ENCODE peak calls at places on chromosomes 1 and 21, in four cellular contexts. H is GM23248, M is mesenchymal stem cell, J is MM.1S. U is an unnamed sample. For H3K36me3, the result is how much of the 10 kb centered on the place peaks cover.

GRCh38 chr1:158952416-158952815 is 21.1 kb downstream of the PYHIN1 start:
- DNase-seq in M (no peak), J (no peak), H (no peak), U (no peak)

GRCh38 chr1:25112400-25112799 is 119.9 kb downstream of the SYF2 start:
- DNase-seq in J (no peak), M (no peak), H (no peak), U (no peak)

GRCh38 chr1:34470406-34470805 is 284.4 kb upstream of the GJB5 start:
- DNase-seq in H (no peak), M (no peak), J (no peak), U (no peak)

GRCh38 chr1:29197590-29197924 is 15.9 kb upstream of the SRSF4 start:
- DNase-seq in J (peak), M (peak), H (peak), U (no peak)

GRCh38 chr1:248828845-248829244 is 3.1 kb upstream of the SH3BP5L start:
- DNase-seq in M (peak), J (no peak), H (peak), U (peak)

GRCh38 chr21:35216966-35217365 is 167.9 kb upstream of the RUNX1 start:
- DNase-seq in M (no peak), H (no peak), J (no peak), U (no peak)

GRCh38 chr1:5099558-5099957 is 445.1 kb downstream of the AJAP1 start:
- DNase-seq in M (no peak), H (no peak), J (no peak), U (no peak)

GRCh38 chr21:15659768-15660423 is 69.9 kb upstream of the USP25 start:
- DNase-seq in H (no peak), M (no peak), J (no peak), U (no peak)

GRCh38 chr1:104072915-104073371 is 323.2 kb downstream of the AMY1C start:
- DNase-seq in J (no peak), H (no peak), M (no peak), U (no peak)

GRCh38 chr1:32336963-32337675 is 1.1 kb upstream of the MARCKSL1 start:
- DNase-seq in J (peak), M (peak), H (peak), U (peak)

GRCh38 chr1:74819062-74819461 is 86.1 kb downstream of the TYW3 start:
- DNase-seq in J (no peak), M (peak), H (peak), U (peak)

GRCh38 chr1:86499987-86500593 is 31.4 kb downstream of the CLCA1 start:
- DNase-seq in M (peak), H (peak), J (peak), U (no peak)

GRCh38 chr1:46456411-46456963 is 33.1 kb upstream of the DMBX1 start:
- DNase-seq in J (no peak), H (peak), M (no peak), U (no peak)

GRCh38 chr21:38740131-38740530 is 65.6 kb upstream of the ETS2 start:
- DNase-seq in M (peak), J (no peak), H (no peak), U (no peak)

GRCh38 chr1:31105646-31106045 is 40.1 kb upstream of the PUM1 start:
- DNase-seq in M (peak), H (peak), J (no peak), U (no peak)

GRCh38 chr1:228527596-228527995 is 40.4 kb downstream of the RNF187 start:
- DNase-seq in J (no peak), H (no peak), M (no peak), U (no peak)

GRCh38 chr1:47623174-47623940 is 185.5 kb downstream of the FOXD2 start:
- DNase-seq in M (no peak), J (no peak), H (no peak), U (no peak)

GRCh38 chr1:4494558-4494957 is 159.9 kb upstream of the AJAP1 start:
- DNase-seq in H (no peak), J (no peak), M (no peak), U (no peak)

GRCh38 chr1:11569954-11570353 is 84.3 kb downstream of the FBXO2 start:
- DNase-seq in J (no peak), H (no peak), M (no peak), U (no peak)

GRCh38 chr21:34986561-34987533 is 62.3 kb downstream of the RUNX1 start:
- DNase-seq in M (peak), J (peak), H (peak), U (peak)

GRCh38 chr21:34690041-34690792 is 21.4 kb downstream of the CLIC6 start:
- DNase-seq in M (no peak), J (no peak), H (no peak), U (no peak)

GRCh38 chr21:39016740-39017315 is 166.4 kb downstream of the PSMG1 start:
- DNase-seq in M (peak), H (no peak), J (peak), U (no peak)

GRCh38 chr1:80657707-80658106 is 1143.0 kb upstream of the ADGRL2 start:
- DNase-seq in J (no peak), H (no peak), M (no peak), U (no peak)

GRCh38 chr1:27099154-27099903 is 55.6 kb downstream of the SLC9A1 start:
- DNase-seq in M (peak), H (peak), J (no peak), U (peak)

GRCh38 chr1:234730542-234731370 is 120.8 kb upstream of the IRF2BP2 start:
- DNase-seq in M (no peak), J (no peak), H (no peak), U (no peak)

GRCh38 chr21:26546698-26547097 is 26.4 kb downstream of the CYYR1 start:
- DNase-seq in J (no peak), H (no peak), M (no peak), U (no peak)

GRCh38 chr1:14968251-14968812 is 185.2 kb upstream of the TMEM51 start:
- DNase-seq in H (peak), M (peak), J (no peak), U (peak)

GRCh38 chr1:200877839-200878551 is 5.2 kb downstream of the GPR25 start:
- DNase-seq in J (no peak), H (peak), M (no peak), U (no peak)

GRCh38 chr1:209710098-209710497 is 5.5 kb downstream of the HSD11B1 start:
- DNase-seq in M (no peak), H (peak), J (peak), U (no peak)

GRCh38 chr1:23466423-23466989 is 17.5 kb downstream of the ASAP3 start:
- DNase-seq in H (no peak), J (no peak), M (no peak), U (no peak)

GRCh38 chr1:6396998-6397397 is 3.4 kb upstream of the ACOT7 start:
- DNase-seq in J (no peak), H (no peak), M (no peak), U (no peak)

GRCh38 chr1:243562473-243562872 is 287.6 kb downstream of the AKT3 start:
- DNase-seq in J (no peak), H (no peak), M (peak), U (no peak)

GRCh38 chr1:169368406-169368769 is 393 bp downstream of the BLZF1 start:
- DNase-seq in M (no peak), H (peak), J (peak), U (peak)

GRCh38 chr1:19405761-19406481 is 79.4 kb downstream of the CAPZB start:
- DNase-seq in J (no peak), H (peak), M (no peak), U (peak)

GRCh38 chr1:100404816-100405215 is 52.5 kb downstream of the CDC14A start:
- DNase-seq in M (no peak), H (peak), J (no peak), U (peak)

GRCh38 chr1:246398126-246398813 is 108.8 kb downstream of the SMYD3 start:
- DNase-seq in J (no peak), M (peak), H (no peak), U (no peak)

GRCh38 chr1:225318706-225319575 is 108.9 kb downstream of the LBR start:
- DNase-seq in H (peak), J (peak), M (peak), U (peak)

GRCh38 chr1:109017134-109017533 is 24.8 kb downstream of the WDR47 start:
- DNase-seq in M (no peak), J (no peak), H (no peak), U (no peak)

GRCh38 chr1:54069792-54070548 is 16.6 kb downstream of the TCEANC2 start:
- DNase-seq in M (peak), J (peak), H (peak), U (peak)
- H2AFZ ChIP-seq in M (no peak), J (no peak), H (no peak), U (no peak)

GRCh38 chr1:10341062-10341600 is 57.7 kb upstream of the PGD start:
- DNase-seq in J (no peak), M (no peak), H (no peak), U (no peak)
- H3K36me3 ChIP-seq in J (under half), M (under half), H (under half), U (under half)

DNA sequence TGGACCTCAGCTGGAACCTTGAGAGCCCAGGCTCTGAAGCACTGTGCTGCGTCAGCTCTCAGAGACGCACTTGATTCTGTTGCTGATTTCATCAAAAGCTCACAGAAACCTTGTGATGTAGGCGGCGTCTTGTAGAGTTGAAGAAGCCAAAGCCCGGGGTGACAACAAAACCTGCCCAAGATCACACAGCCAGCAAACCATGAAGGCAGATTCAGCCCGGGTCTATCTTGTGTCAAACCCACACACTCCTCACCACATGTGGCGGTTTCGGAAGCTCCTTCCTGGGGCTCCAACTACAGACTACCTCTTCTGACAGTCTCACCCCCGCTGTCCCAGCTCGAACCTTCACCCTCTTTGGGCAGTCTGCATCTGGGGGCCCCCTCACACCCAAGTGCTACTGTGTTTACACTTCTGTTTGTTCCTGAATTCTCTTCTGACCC is 50.4 kb downstream of the TENT5C start:
- DNase-seq in J (peak), H (no peak), M (no peak), U (no peak)
- H3K4me2 ChIP-seq in J (peak), H (no peak), M (no peak), U (no peak)

GRCh38 chr21:45019887-45020537 is 54.4 kb upstream of the ADARB1 start:
- DNase-seq in H (no peak), M (no peak), J (no peak), U (no peak)
- H2AFZ ChIP-seq in H (no peak), M (no peak), J (no peak), U (no peak)

DNA sequence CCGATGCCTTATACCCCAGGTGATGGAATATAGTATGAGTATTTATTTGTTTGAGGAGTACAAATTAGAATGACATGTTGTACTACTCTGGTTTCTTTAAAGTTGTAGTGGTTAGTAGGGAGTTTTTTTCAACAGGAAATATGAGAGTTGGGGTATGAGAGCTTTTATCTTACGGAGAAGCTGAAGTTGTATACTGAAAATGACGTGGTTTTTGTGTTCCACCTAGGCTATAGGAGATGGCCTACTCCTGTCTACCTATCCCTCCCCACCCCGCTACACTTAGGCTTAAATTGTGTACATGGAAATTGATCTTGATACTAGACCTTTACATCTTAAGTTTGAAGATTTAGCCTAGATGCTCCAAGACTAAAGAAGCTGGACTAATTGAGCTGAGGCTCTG is 6.8 kb upstream of the HAX1 start:
- DNase-seq in H (no peak), J (no peak), M (no peak), U (no peak)
- H3K36me3 ChIP-seq in H (half or more), J (under half), M (half or more), U (half or more)

U was measured in astrocyte.